ENCODE peak calls at places on chromosomes 7 and 10, in four cellular contexts. Q, M, T and C are unnamed samples.

GRCh38 chr7:94401411-94401810 is 6.7 kb downstream of the COL1A2 start:
- DNase-seq in Q (no peak), M (no peak), T (no peak), C (no peak)

GRCh38 chr10:18214692-18215563 is 74.7 kb downstream of the CACNB2 start:
- DNase-seq in T (no peak), Q (peak), M (peak), C (peak)

GRCh38 chr10:89296227-89296648 is 5.6 kb upstream of the IFIT2 start:
- DNase-seq in Q (no peak), M (no peak), T (no peak), C (no peak)

GRCh38 chr10:31147220-31147608 is 115.5 kb upstream of the ZNF438 start:
- DNase-seq in M (no peak), Q (no peak), T (no peak), C (no peak)

GRCh38 chr7:74231232-74231590 is 21.4 kb downstream of the LAT2 start:
- DNase-seq in M (no peak), T (peak), Q (no peak), C (no peak)

GRCh38 chr7:116180302-116180701 is 30.0 kb upstream of the TES start:
- DNase-seq in M (no peak), T (no peak), Q (peak), C (peak)

GRCh38 chr10:131657318-131657984 is 243.4 kb upstream of the PPP2R2D start:
- DNase-seq in M (no peak), T (no peak), Q (no peak), C (no peak)

GRCh38 chr7:136555933-136556332 is 312.5 kb upstream of the CHRM2 start:
- DNase-seq in Q (no peak), T (no peak), M (no peak), C (no peak)

GRCh38 chr7:139159900-139160675 is 50.6 kb upstream of the ZC3HAV1 start:
- DNase-seq in Q (no peak), T (no peak), M (no peak), C (no peak)

GRCh38 chr7:11748884-11749283 is 83.1 kb downstream of the THSD7A start:
- DNase-seq in T (no peak), M (no peak), Q (peak), C (no peak)

GRCh38 chr10:124827474-124827873 is 25.9 kb downstream of the ABRAXAS2 start:
- DNase-seq in Q (peak), T (no peak), M (no peak), C (peak)

GRCh38 chr7:2522780-2523433 is 3.3 kb downstream of the LFNG start:
- DNase-seq in T (no peak), M (no peak), Q (no peak), C (peak)

DNA sequence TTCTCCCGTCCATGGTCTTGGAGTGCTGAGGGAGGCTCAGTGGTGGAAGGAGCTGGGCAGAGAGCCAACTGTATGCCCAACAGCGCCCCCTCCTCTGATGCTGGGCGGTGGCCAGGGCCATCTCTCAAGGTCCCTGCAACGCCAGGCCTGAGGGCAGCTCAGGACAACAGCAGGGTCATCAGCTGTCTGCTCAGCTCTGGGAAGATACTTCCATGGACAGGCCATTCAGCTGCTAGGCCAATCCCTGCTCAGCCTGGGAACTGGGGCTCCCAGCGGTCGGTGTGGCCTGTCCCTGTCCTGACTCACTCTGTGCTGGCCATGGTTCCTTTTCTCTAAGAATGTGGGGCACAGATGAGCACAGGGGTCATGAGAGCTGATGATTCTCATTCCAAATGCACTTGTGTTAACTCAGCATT is 72.8 kb downstream of the ADCY1 start:
- DNase-seq in Q (no peak), M (no peak), T (no peak), C (no peak)
- TF ChIP-seq NR2C2 in Q (no peak), M (no peak), T (no peak), C (no peak)

DNA sequence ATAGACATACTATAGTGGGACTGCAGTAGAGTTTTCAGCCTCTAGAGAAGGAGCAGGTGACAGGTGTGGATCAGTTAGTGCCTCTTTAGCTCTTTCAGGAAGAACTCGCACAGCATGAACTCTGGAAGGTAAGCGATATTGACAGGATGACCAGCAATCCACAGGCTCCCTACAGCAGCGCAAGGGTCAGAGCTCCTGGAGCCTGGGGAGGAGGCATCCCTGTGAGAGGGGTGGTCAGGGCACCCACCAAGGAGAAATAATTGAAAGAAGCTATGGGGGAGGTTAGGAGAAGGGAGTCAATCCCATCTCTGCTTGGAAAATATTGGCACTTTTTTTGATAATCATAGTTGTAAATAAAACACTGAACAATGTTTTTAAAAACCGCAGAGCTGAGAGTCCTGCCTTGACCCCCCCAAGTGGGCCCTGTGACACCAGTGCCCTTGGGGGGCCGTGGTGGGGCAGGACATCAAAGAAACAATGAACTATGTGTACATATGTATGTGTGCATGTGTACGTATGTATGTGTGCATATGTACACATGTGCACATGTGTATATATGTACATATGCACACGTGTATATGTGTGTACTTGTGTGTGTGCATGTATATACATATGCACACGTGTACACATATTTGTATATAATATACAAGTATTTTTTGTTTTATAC is 13.8 kb downstream of the AKR1C3 start:
- DNase-seq in Q (no peak), T (no peak), M (no peak), C (no peak)
- TF ChIP-seq NR2C2 in Q (no peak), T (no peak), M (no peak), C (no peak)

GRCh38 chr7:43869898-43870240 is 552 bp upstream of the MRPS24 start:
- DNase-seq in Q (peak), T (no peak), M (no peak), C (no peak)
- TF ChIP-seq NR2C2 in Q (no peak), T (no peak), M (no peak), C (no peak)

GRCh38 chr7:133695976-133696531 is 431.1 kb upstream of the LRGUK start:
- DNase-seq in Q (no peak), T (peak), M (no peak), C (no peak)
- TF ChIP-seq NR2C2 in Q (no peak), T (no peak), M (no peak), C (no peak)